ENCODE peak calls at places on chromosomes 3 and 15, in ten cellular contexts. One of them, this sample, is unnamed.

GRCh38 chr15:99454941-99455795 is 110.6 kb upstream of the MEF2A start:
- DNase-seq in AG09319: peak
- DNase-seq in BE2C: no peak
- DNase-seq in AG09309: peak
- DNase-seq in HFFc6: peak
- DNase-seq in CD4-positive, alpha-beta T cell: no peak
- DNase-seq in WTC11: no peak
- DNase-seq in dorsolateral prefrontal cortex: peak
- DNase-seq in astrocyte of the cerebellum: peak
- DNase-seq in astrocyte: peak
- DNase-seq in this sample: peak

GRCh38 chr3:43871627-43872245 is 181.0 kb downstream of the ABHD5 start:
- DNase-seq in AG09319: no peak
- DNase-seq in BE2C: no peak
- DNase-seq in AG09309: no peak
- DNase-seq in HFFc6: no peak
- DNase-seq in CD4-positive, alpha-beta T cell: no peak
- DNase-seq in WTC11: no peak
- DNase-seq in dorsolateral prefrontal cortex: no peak
- DNase-seq in astrocyte of the cerebellum: no peak
- DNase-seq in astrocyte: no peak
- DNase-seq in this sample: no peak

GRCh38 chr3:46564190-46565112 is 1.7 kb downstream of the LRRC2 start:
- DNase-seq in AG09319: no peak
- DNase-seq in BE2C: no peak
- DNase-seq in AG09309: no peak
- DNase-seq in HFFc6: no peak
- DNase-seq in CD4-positive, alpha-beta T cell: no peak
- DNase-seq in WTC11: no peak
- DNase-seq in dorsolateral prefrontal cortex: no peak
- DNase-seq in astrocyte of the cerebellum: no peak
- DNase-seq in astrocyte: peak
- DNase-seq in this sample: no peak

GRCh38 chr15:92025717-92026270 is 172.3 kb downstream of the SLCO3A1 start:
- DNase-seq in AG09319: no peak
- DNase-seq in BE2C: no peak
- DNase-seq in AG09309: no peak
- DNase-seq in HFFc6: no peak
- DNase-seq in CD4-positive, alpha-beta T cell: no peak
- DNase-seq in WTC11: no peak
- DNase-seq in dorsolateral prefrontal cortex: no peak
- DNase-seq in astrocyte of the cerebellum: no peak
- DNase-seq in astrocyte: no peak
- DNase-seq in this sample: no peak

GRCh38 chr15:93035953-93036810 is 52.8 kb downstream of the RGMA start:
- DNase-seq in AG09319: no peak
- DNase-seq in BE2C: peak
- DNase-seq in AG09309: no peak
- DNase-seq in HFFc6: no peak
- DNase-seq in CD4-positive, alpha-beta T cell: no peak
- DNase-seq in WTC11: peak
- DNase-seq in dorsolateral prefrontal cortex: peak
- DNase-seq in astrocyte of the cerebellum: no peak
- DNase-seq in astrocyte: no peak
- DNase-seq in this sample: no peak

GRCh38 chr3:97138914-97139541 is 324.6 kb downstream of the EPHA6 start:
- DNase-seq in AG09319: no peak
- DNase-seq in BE2C: peak
- DNase-seq in AG09309: no peak
- DNase-seq in HFFc6: no peak
- DNase-seq in CD4-positive, alpha-beta T cell: no peak
- DNase-seq in WTC11: peak
- DNase-seq in dorsolateral prefrontal cortex: no peak
- DNase-seq in astrocyte of the cerebellum: no peak
- DNase-seq in astrocyte: no peak
- DNase-seq in this sample: no peak

GRCh38 chr3:117788086-117788485 is 1078.5 kb downstream of the TUSC7 start:
- DNase-seq in AG09319: peak
- DNase-seq in BE2C: peak
- DNase-seq in AG09309: peak
- DNase-seq in HFFc6: peak
- DNase-seq in CD4-positive, alpha-beta T cell: no peak
- DNase-seq in WTC11: no peak
- DNase-seq in dorsolateral prefrontal cortex: no peak
- DNase-seq in astrocyte of the cerebellum: peak
- DNase-seq in astrocyte: peak
- DNase-seq in this sample: no peak

GRCh38 chr3:46695177-46695961 is 1.9 kb upstream of the ALS2CL start:
- DNase-seq in AG09319: no peak
- DNase-seq in BE2C: no peak
- DNase-seq in AG09309: no peak
- DNase-seq in HFFc6: no peak
- DNase-seq in CD4-positive, alpha-beta T cell: peak
- DNase-seq in WTC11: peak
- DNase-seq in dorsolateral prefrontal cortex: no peak
- DNase-seq in astrocyte of the cerebellum: no peak
- DNase-seq in astrocyte: no peak
- DNase-seq in this sample: no peak

GRCh38 chr3:14640157-14640562 is 11.4 kb upstream of the CCDC174 start:
- DNase-seq in AG09319: no peak
- DNase-seq in BE2C: no peak
- DNase-seq in AG09309: no peak
- DNase-seq in HFFc6: no peak
- DNase-seq in CD4-positive, alpha-beta T cell: no peak
- DNase-seq in WTC11: no peak
- DNase-seq in dorsolateral prefrontal cortex: peak
- DNase-seq in astrocyte of the cerebellum: no peak
- DNase-seq in astrocyte: no peak
- DNase-seq in this sample: no peak

GRCh38 chr15:88256261-88257230 is at the start of gene NTRK3:
- DNase-seq in AG09319: no peak
- DNase-seq in BE2C: peak
- DNase-seq in AG09309: no peak
- DNase-seq in HFFc6: no peak
- DNase-seq in CD4-positive, alpha-beta T cell: no peak
- DNase-seq in WTC11: peak
- DNase-seq in dorsolateral prefrontal cortex: peak
- DNase-seq in astrocyte of the cerebellum: no peak
- DNase-seq in astrocyte: peak
- DNase-seq in this sample: no peak

GRCh38 chr15:73683624-73684536 is at the start of gene CD276:
- DNase-seq in AG09319: peak
- DNase-seq in BE2C: peak
- DNase-seq in AG09309: no peak
- DNase-seq in HFFc6: peak
- DNase-seq in CD4-positive, alpha-beta T cell: no peak
- DNase-seq in WTC11: peak
- DNase-seq in dorsolateral prefrontal cortex: peak
- DNase-seq in astrocyte of the cerebellum: no peak
- DNase-seq in astrocyte: peak
- DNase-seq in this sample: peak

GRCh38 chr3:167941234-167941995 is 154.3 kb downstream of the GOLIM4 start:
- DNase-seq in AG09319: peak
- DNase-seq in BE2C: no peak
- DNase-seq in AG09309: peak
- DNase-seq in HFFc6: peak
- DNase-seq in CD4-positive, alpha-beta T cell: no peak
- DNase-seq in WTC11: no peak
- DNase-seq in dorsolateral prefrontal cortex: no peak
- DNase-seq in astrocyte of the cerebellum: peak
- DNase-seq in astrocyte: peak
- DNase-seq in this sample: no peak

GRCh38 chr3:149752051-149752787 is at the start of gene COMMD2:
- DNase-seq in AG09319: peak
- DNase-seq in BE2C: peak
- DNase-seq in AG09309: peak
- DNase-seq in HFFc6: peak
- DNase-seq in CD4-positive, alpha-beta T cell: peak
- DNase-seq in WTC11: peak
- DNase-seq in dorsolateral prefrontal cortex: peak
- DNase-seq in astrocyte of the cerebellum: peak
- DNase-seq in astrocyte: peak
- DNase-seq in this sample: peak
- TF ChIP-seq CTCF in AG09319: peak
- TF ChIP-seq CTCF in BE2C: peak
- TF ChIP-seq CTCF in AG09309: peak
- TF ChIP-seq CTCF in HFFc6: peak
- TF ChIP-seq CTCF in CD4-positive, alpha-beta T cell: peak
- TF ChIP-seq CTCF in WTC11: no peak
- TF ChIP-seq CTCF in dorsolateral prefrontal cortex: peak
- TF ChIP-seq CTCF in astrocyte of the cerebellum: peak
- TF ChIP-seq CTCF in astrocyte: peak
- TF ChIP-seq CTCF in this sample: peak

DNA sequence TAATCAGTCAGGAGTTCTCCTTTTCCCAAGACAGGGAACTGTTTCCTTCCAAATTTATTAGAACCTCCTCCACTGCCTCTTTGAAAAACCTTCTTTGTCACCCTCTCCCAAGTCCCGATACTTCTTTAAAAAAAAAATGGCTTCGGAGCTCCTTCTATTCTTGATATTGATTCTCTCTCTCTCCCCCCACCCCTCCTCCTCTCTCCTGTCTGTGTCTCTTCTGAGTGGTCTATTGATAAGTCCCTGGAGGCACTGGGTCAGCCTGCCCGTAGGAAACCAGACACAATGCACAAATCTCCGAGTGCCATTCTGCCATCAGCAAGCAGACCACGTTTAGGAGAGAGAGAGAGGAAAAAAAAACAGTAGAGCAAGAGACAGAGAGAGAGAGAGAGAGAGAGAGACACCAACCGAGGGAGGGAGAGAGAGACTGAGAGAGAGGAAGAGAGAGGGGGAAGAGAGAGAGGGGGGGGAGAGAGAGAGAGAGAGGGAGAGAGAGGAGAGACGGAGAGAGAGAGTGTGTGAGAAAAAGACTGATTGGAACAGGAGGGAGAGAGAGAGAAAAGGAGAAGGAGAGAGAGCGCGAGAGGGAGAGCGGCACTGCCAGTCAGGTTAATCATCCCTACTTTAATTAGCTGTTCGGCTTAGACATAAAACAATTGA is 160.9 kb downstream of the TIGIT start:
- DNase-seq in AG09319: no peak
- DNase-seq in BE2C: peak
- DNase-seq in AG09309: no peak
- DNase-seq in HFFc6: no peak
- DNase-seq in CD4-positive, alpha-beta T cell: no peak
- DNase-seq in WTC11: no peak
- DNase-seq in dorsolateral prefrontal cortex: no peak
- DNase-seq in astrocyte of the cerebellum: no peak
- DNase-seq in astrocyte: peak
- DNase-seq in this sample: no peak
- TF ChIP-seq CTCF in AG09319: no peak
- TF ChIP-seq CTCF in BE2C: no peak
- TF ChIP-seq CTCF in AG09309: no peak
- TF ChIP-seq CTCF in HFFc6: no peak
- TF ChIP-seq CTCF in CD4-positive, alpha-beta T cell: no peak
- TF ChIP-seq CTCF in WTC11: no peak
- TF ChIP-seq CTCF in dorsolateral prefrontal cortex: no peak
- TF ChIP-seq CTCF in astrocyte of the cerebellum: no peak
- TF ChIP-seq CTCF in astrocyte: no peak
- TF ChIP-seq CTCF in this sample: no peak

GRCh38 chr3:121979246-121979645 is 42.8 kb downstream of the ILDR1 start:
- DNase-seq in AG09319: no peak
- DNase-seq in BE2C: no peak
- DNase-seq in AG09309: no peak
- DNase-seq in HFFc6: no peak
- DNase-seq in CD4-positive, alpha-beta T cell: no peak
- DNase-seq in WTC11: no peak
- DNase-seq in dorsolateral prefrontal cortex: no peak
- DNase-seq in astrocyte of the cerebellum: no peak
- DNase-seq in astrocyte: no peak
- DNase-seq in this sample: no peak

GRCh38 chr3:121979734-121980449 is 42.2 kb downstream of the ILDR1 start:
- DNase-seq in AG09319: no peak
- DNase-seq in BE2C: no peak
- DNase-seq in AG09309: no peak
- DNase-seq in HFFc6: no peak
- DNase-seq in CD4-positive, alpha-beta T cell: no peak
- DNase-seq in WTC11: no peak
- DNase-seq in dorsolateral prefrontal cortex: no peak
- DNase-seq in astrocyte of the cerebellum: no peak
- DNase-seq in astrocyte: no peak
- DNase-seq in this sample: no peak

GRCh38 chr3:121974601-121975111 is 47.4 kb downstream of the ILDR1 start:
- DNase-seq in AG09319: no peak
- DNase-seq in BE2C: no peak
- DNase-seq in AG09309: no peak
- DNase-seq in HFFc6: no peak
- DNase-seq in CD4-positive, alpha-beta T cell: no peak
- DNase-seq in WTC11: no peak
- DNase-seq in dorsolateral prefrontal cortex: no peak
- DNase-seq in astrocyte of the cerebellum: no peak
- DNase-seq in astrocyte: peak
- DNase-seq in this sample: no peak

GRCh38 chr3:121976727-121977126 is 45.3 kb downstream of the ILDR1 start:
- DNase-seq in AG09319: no peak
- DNase-seq in BE2C: no peak
- DNase-seq in AG09309: no peak
- DNase-seq in HFFc6: no peak
- DNase-seq in CD4-positive, alpha-beta T cell: no peak
- DNase-seq in WTC11: no peak
- DNase-seq in dorsolateral prefrontal cortex: no peak
- DNase-seq in astrocyte of the cerebellum: no peak
- DNase-seq in astrocyte: no peak
- DNase-seq in this sample: no peak

DNA sequence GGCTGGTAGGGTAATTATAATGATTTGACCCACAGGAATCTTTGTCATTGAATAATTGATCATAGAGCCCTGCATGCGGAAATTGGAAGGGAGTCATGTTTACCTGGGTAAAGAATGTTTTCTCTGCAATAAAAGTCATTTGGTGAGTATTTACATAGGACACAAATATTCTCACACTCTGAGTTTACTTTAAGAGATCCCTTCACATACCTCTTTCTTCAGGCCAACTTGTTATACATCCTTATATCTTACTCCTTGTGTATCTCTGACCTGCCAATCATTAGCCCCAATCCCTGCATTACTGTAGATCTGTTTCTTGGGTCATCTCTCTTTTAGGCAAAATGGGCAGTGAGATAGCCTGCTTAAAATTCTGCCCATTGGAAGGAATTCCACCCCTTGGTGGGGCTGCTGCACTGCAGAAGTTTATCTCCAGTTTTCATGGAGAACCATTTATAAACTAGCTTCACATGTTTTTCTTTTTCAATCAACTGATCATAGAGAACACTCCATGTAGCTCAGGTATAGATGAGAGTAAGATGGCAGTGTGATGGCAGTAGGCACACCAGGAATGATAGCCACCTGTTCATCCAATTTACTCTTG is 46.2 kb downstream of the ILDR1 start:
- DNase-seq in AG09319: no peak
- DNase-seq in BE2C: no peak
- DNase-seq in AG09309: no peak
- DNase-seq in HFFc6: no peak
- DNase-seq in CD4-positive, alpha-beta T cell: no peak
- DNase-seq in WTC11: no peak
- DNase-seq in dorsolateral prefrontal cortex: no peak
- DNase-seq in astrocyte of the cerebellum: no peak
- DNase-seq in astrocyte: no peak
- DNase-seq in this sample: no peak
- TF ChIP-seq CTCF in AG09319: no peak
- TF ChIP-seq CTCF in BE2C: no peak
- TF ChIP-seq CTCF in AG09309: peak
- TF ChIP-seq CTCF in HFFc6: no peak
- TF ChIP-seq CTCF in CD4-positive, alpha-beta T cell: no peak
- TF ChIP-seq CTCF in WTC11: no peak
- TF ChIP-seq CTCF in dorsolateral prefrontal cortex: no peak
- TF ChIP-seq CTCF in astrocyte of the cerebellum: no peak
- TF ChIP-seq CTCF in astrocyte: no peak
- TF ChIP-seq CTCF in this sample: no peak

GRCh38 chr3:140092883-140093536 is 158.0 kb downstream of the CLSTN2 start:
- DNase-seq in AG09319: no peak
- DNase-seq in BE2C: peak
- DNase-seq in AG09309: no peak
- DNase-seq in HFFc6: no peak
- DNase-seq in CD4-positive, alpha-beta T cell: no peak
- DNase-seq in WTC11: peak
- DNase-seq in dorsolateral prefrontal cortex: no peak
- DNase-seq in astrocyte of the cerebellum: no peak
- DNase-seq in astrocyte: no peak
- DNase-seq in this sample: no peak
- TF ChIP-seq CTCF in AG09319: no peak
- TF ChIP-seq CTCF in BE2C: peak
- TF ChIP-seq CTCF in AG09309: no peak
- TF ChIP-seq CTCF in HFFc6: no peak
- TF ChIP-seq CTCF in CD4-positive, alpha-beta T cell: no peak
- TF ChIP-seq CTCF in WTC11: no peak
- TF ChIP-seq CTCF in dorsolateral prefrontal cortex: no peak
- TF ChIP-seq CTCF in astrocyte of the cerebellum: no peak
- TF ChIP-seq CTCF in astrocyte: no peak
- TF ChIP-seq CTCF in this sample: peak

This sample was measured in chondrocyte.